ENCODE peak calls at places on chromosome 4, in seven cellular contexts. H is gastrocnemius medialis, T is spleen, Z is IMR-90, F is uterus, A is testis, K is transverse colon. U is an unnamed sample.

GRCh38 chr4:26896636-26897035 is 36.0 kb downstream of the STIM2 start:
- DNase-seq in H (no peak), T (no peak), Z (peak), F (no peak), A (no peak), K (no peak), U (no peak)

GRCh38 chr4:78242071-78242470 is 184.9 kb downstream of the FRAS1 start:
- DNase-seq in H (no peak), T (no peak), Z (no peak), F (no peak), A (no peak), K (no peak), U (no peak)

GRCh38 chr4:148004228-148004813 is 272.4 kb downstream of the ARHGAP10 start:
- DNase-seq in H (peak), T (no peak), Z (no peak), F (no peak), A (no peak), K (peak), U (no peak)

GRCh38 chr4:8908206-8908893 is 36.7 kb upstream of the HMX1 start:
- DNase-seq in H (no peak), T (peak), Z (no peak), F (no peak), A (peak), K (peak), U (no peak)

GRCh38 chr4:179941911-179942310 is 2301.3 kb upstream of the TENM3 start:
- DNase-seq in H (no peak), T (no peak), Z (no peak), F (no peak), A (no peak), K (no peak), U (no peak)

GRCh38 chr4:17613761-17614415 is 553 bp upstream of the MED28 start:
- DNase-seq in H (no peak), T (peak), Z (peak), F (peak), A (no peak), K (no peak), U (no peak)

GRCh38 chr4:142307857-142308256 is 538.2 kb downstream of the INPP4B start:
- DNase-seq in H (peak), T (no peak), Z (no peak), F (no peak), A (no peak), K (peak), U (no peak)

GRCh38 chr4:4496604-4497372 is 45.1 kb downstream of the STX18 start:
- DNase-seq in H (no peak), T (no peak), Z (no peak), F (peak), A (no peak), K (no peak), U (no peak)

GRCh38 chr4:48578132-48578964 is 88.3 kb downstream of the ZAR1 start:
- DNase-seq in H (peak), T (no peak), Z (peak), F (peak), A (peak), K (peak), U (no peak)

GRCh38 chr4:1201851-1202525 is 29.6 kb upstream of the SPON2 start:
- DNase-seq in H (peak), T (peak), Z (peak), F (peak), A (peak), K (peak), U (peak)
- TF ChIP-seq POLR2A in H (no peak), T (no peak), Z (no peak), F (no peak), A (no peak), K (peak), U (no peak)

GRCh38 chr4:105473340-105474109 is at the start of gene PPA2:
- DNase-seq in H (peak), T (peak), Z (peak), F (peak), A (peak), K (peak), U (peak)

GRCh38 chr4:105472871-105473339 is 957 bp downstream of the PPA2 start:
- DNase-seq in H (no peak), T (no peak), Z (no peak), F (no peak), A (no peak), K (no peak), U (no peak)

GRCh38 chr4:105466580-105466979 is 7.3 kb downstream of the PPA2 start:
- DNase-seq in H (no peak), T (no peak), Z (no peak), F (no peak), A (no peak), K (no peak), U (no peak)

GRCh38 chr4:105474110-105474518 is 252 bp upstream of the PPA2 start:
- DNase-seq in H (no peak), T (no peak), Z (peak), F (peak), A (peak), K (peak), U (peak)

GRCh38 chr4:105471566-105472176 is 2.2 kb downstream of the PPA2 start:
- DNase-seq in H (peak), T (peak), Z (peak), F (peak), A (peak), K (peak), U (peak)
- TF ChIP-seq POLR2A in H (no peak), T (no peak), Z (no peak), F (no peak), A (no peak), K (no peak), U (no peak)

GRCh38 chr4:112381996-112382692 is 85.0 kb downstream of the ALPK1 start:
- DNase-seq in H (no peak), T (no peak), Z (no peak), F (no peak), A (no peak), K (no peak), U (no peak)

DNA sequence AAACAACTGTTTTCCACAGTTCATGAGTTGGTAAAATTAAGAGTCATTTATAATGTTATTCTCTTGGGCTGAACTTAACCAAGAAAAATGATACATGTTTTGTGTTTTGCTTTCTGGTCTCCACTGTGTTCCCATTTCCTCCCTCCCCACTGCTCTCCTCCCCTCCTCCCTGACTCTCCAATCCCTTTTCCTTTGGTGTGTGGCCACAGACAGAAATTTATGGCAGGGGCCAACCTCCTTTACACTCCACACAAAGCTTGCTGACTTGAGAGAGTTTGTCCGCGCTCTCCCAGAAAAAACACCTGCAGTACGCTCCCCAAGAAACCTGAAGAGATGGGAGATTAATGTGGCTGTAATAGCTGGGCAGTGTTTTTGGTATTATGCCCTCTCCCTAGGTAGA is 88.9 kb downstream of the ALPK1 start:
- DNase-seq in H (no peak), T (no peak), Z (no peak), F (no peak), A (no peak), K (no peak), U (no peak)
- TF ChIP-seq POLR2A in H (no peak), T (no peak), Z (no peak), F (no peak), A (no peak), K (no peak), U (no peak)

GRCh38 chr4:155953151-155954117 is at the start of gene CTSO:
- DNase-seq in H (peak), T (peak), Z (peak), F (peak), A (peak), K (peak), U (peak)
- TF ChIP-seq POLR2A in H (peak), T (peak), Z (peak), F (peak), A (no peak), K (peak), U (no peak)

DNA sequence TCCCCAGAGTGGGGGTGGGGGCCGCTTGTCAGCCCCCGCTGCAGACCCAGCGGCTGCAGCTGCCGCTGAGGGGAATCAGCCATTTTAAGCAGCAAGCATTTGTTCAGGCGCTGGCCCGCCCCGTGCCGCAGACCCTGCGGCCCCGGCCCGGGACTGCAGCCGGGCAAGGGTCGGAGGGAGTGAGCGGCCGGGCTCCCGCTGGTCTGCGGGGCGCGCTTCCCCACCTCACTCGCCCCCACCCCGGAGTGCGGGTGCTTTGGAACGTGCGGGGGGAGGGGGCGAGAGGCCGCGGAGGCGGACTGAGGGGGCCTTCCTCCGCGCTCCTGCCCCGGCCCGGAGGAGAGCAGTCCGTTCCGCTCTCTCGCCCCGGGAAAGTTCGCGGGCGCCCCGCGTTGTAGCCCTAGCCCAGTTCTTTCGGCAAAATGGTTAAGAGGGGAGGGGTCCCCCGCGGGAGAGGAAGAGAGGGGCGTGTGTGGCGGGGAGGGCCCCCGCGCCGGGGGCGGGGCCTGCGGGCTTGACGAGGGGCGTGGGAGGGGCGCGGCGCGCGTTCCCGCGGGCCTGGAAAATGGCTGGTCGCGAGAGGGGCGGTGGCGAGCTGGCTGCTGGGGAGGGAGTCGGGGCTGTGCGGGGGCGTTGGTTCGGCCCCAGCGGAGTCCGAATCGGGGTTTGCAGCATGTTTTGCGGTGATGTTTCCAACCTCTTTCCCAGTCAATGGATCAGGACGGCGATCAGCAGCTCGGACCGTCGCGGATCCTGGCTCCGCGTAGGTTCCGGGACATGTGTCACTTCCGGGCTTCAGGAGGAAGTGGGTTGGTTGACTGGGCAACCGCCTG is 914 bp downstream of the ING2 start:
- DNase-seq in H (peak), T (peak), Z (peak), F (peak), A (peak), K (peak), U (peak)
- TF ChIP-seq POLR2A in H (peak), T (no peak), Z (peak), F (peak), A (no peak), K (peak), U (peak)

DNA sequence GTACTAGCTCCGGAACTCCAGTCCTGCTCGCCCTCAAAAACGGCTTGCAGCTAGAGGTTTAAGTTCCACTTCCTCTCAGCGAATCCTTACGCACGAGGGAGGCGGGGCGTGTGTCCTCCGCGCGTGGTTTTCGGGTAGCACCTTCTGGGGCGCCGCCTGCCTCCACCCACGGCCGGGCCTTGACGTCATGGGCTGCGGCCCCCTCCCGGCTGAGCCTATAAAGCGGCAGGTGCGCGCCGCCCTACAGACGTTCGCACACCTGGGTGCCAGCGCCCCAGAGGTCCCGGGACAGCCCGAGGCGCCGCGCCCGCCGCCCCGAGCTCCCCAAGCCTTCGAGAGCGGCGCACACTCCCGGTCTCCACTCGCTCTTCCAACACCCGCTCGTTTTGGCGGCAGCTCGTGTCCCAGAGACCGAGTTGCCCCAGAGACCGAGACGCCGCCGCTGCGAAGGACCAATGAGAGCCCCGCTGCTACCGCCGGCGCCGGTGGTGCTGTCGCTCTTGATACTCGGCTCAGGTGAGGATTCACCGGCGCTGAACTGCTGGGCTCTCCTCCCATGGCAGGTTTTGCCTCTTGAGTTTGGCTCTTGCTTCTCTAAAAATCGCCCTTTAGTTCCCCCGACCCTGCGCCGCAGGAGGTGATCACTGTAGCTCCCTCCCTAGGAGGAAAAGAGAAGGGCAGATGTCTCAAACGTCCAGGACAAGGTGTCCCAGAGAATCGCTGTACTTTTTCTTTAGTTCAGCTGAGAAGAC is at the start of gene AREG:
- DNase-seq in H (peak), T (peak), Z (peak), F (peak), A (peak), K (peak), U (peak)
- TF ChIP-seq POLR2A in H (peak), T (peak), Z (no peak), F (peak), A (no peak), K (peak), U (peak)

U was measured in breast epithelium.